ENCODE peak calls at places on chromosomes 3 and 15, in six cellular contexts. One of them, this sample, is unnamed.

GRCh38 chr3:32913790-32914446 is 37.5 kb upstream of the CCR4 start:
- DNase-seq in heart left ventricle: no peak
- DNase-seq in K562: no peak
- DNase-seq in upper lobe of right lung: peak; percentile 69
- DNase-seq in effector memory CD4-positive, alpha-beta T cell: no peak
- DNase-seq in left lung: peak; percentile 57
- DNase-seq in this sample: no peak

GRCh38 chr3:196198771-196199753 is 12.1 kb downstream of the ZDHHC19 start:
- DNase-seq in left lung: no peak
- DNase-seq in effector memory CD4-positive, alpha-beta T cell: no peak
- DNase-seq in heart left ventricle: no peak
- DNase-seq in K562: no peak
- DNase-seq in upper lobe of right lung: no peak
- DNase-seq in this sample: no peak

GRCh38 chr3:130894130-130894872 is 417 bp downstream of the ATP2C1 start:
- DNase-seq in effector memory CD4-positive, alpha-beta T cell: peak; percentile 38
- DNase-seq in left lung: peak; percentile 72
- DNase-seq in upper lobe of right lung: peak; percentile 82
- DNase-seq in K562: peak; percentile 49
- DNase-seq in heart left ventricle: peak; percentile 55
- DNase-seq in this sample: peak; percentile 47

GRCh38 chr15:59976480-59976879 is 27.6 kb upstream of the FOXB1 start:
- DNase-seq in upper lobe of right lung: no peak
- DNase-seq in effector memory CD4-positive, alpha-beta T cell: peak; percentile 54
- DNase-seq in left lung: no peak
- DNase-seq in K562: no peak
- DNase-seq in heart left ventricle: no peak
- DNase-seq in this sample: peak; percentile 54

GRCh38 chr3:77618686-77619085 is 578.8 kb downstream of the ROBO2 start:
- DNase-seq in heart left ventricle: no peak
- DNase-seq in K562: no peak
- DNase-seq in upper lobe of right lung: no peak
- DNase-seq in left lung: no peak
- DNase-seq in effector memory CD4-positive, alpha-beta T cell: no peak
- DNase-seq in this sample: no peak

GRCh38 chr3:155744091-155744625 is 713 bp downstream of the PLCH1 start:
- DNase-seq in K562: peak; percentile 79
- DNase-seq in upper lobe of right lung: peak; percentile 90
- DNase-seq in left lung: peak; percentile 61
- DNase-seq in effector memory CD4-positive, alpha-beta T cell: no peak
- DNase-seq in heart left ventricle: peak; percentile 55
- DNase-seq in this sample: peak; percentile 34

GRCh38 chr3:177357352-177358084 is 160.2 kb upstream of the TBL1XR1 start:
- DNase-seq in effector memory CD4-positive, alpha-beta T cell: no peak
- DNase-seq in upper lobe of right lung: no peak
- DNase-seq in heart left ventricle: peak; percentile 30
- DNase-seq in left lung: peak; percentile 42
- DNase-seq in K562: peak; percentile 84
- DNase-seq in this sample: no peak

GRCh38 chr3:123076112-123076495 is 9.3 kb downstream of the PDIA5 start:
- DNase-seq in heart left ventricle: no peak
- DNase-seq in K562: no peak
- DNase-seq in effector memory CD4-positive, alpha-beta T cell: no peak
- DNase-seq in left lung: no peak
- DNase-seq in upper lobe of right lung: no peak
- DNase-seq in this sample: no peak

GRCh38 chr15:95175914-95176658 is 944.7 kb downstream of the MCTP2 start:
- DNase-seq in effector memory CD4-positive, alpha-beta T cell: no peak
- DNase-seq in upper lobe of right lung: no peak
- DNase-seq in left lung: no peak
- DNase-seq in heart left ventricle: no peak
- DNase-seq in K562: no peak
- DNase-seq in this sample: no peak

GRCh38 chr15:69526086-69526485 is 73.5 kb downstream of the RPLP1 start:
- DNase-seq in effector memory CD4-positive, alpha-beta T cell: no peak
- DNase-seq in left lung: no peak
- DNase-seq in K562: no peak
- DNase-seq in heart left ventricle: peak; percentile 54
- DNase-seq in upper lobe of right lung: no peak
- DNase-seq in this sample: no peak

GRCh38 chr3:115986555-115987207 is 363.4 kb downstream of the GAP43 start:
- DNase-seq in upper lobe of right lung: no peak
- DNase-seq in K562: peak; percentile 58
- DNase-seq in left lung: no peak
- DNase-seq in heart left ventricle: no peak
- DNase-seq in effector memory CD4-positive, alpha-beta T cell: no peak
- DNase-seq in this sample: no peak

GRCh38 chr3:184619348-184619747 is 57.8 kb downstream of the EPHB3 start:
- DNase-seq in effector memory CD4-positive, alpha-beta T cell: no peak
- DNase-seq in left lung: no peak
- DNase-seq in K562: no peak
- DNase-seq in heart left ventricle: no peak
- DNase-seq in upper lobe of right lung: peak; percentile 18
- DNase-seq in this sample: peak; percentile 43

GRCh38 chr15:32732574-32733157 is 14.9 kb downstream of the GREM1 start:
- DNase-seq in effector memory CD4-positive, alpha-beta T cell: no peak
- DNase-seq in left lung: no peak
- DNase-seq in upper lobe of right lung: no peak
- DNase-seq in K562: no peak
- DNase-seq in heart left ventricle: no peak
- DNase-seq in this sample: no peak

GRCh38 chr3:188979669-188980311 is 192.0 kb upstream of the TPRG1 start:
- DNase-seq in K562: no peak
- DNase-seq in effector memory CD4-positive, alpha-beta T cell: no peak
- DNase-seq in heart left ventricle: no peak
- DNase-seq in upper lobe of right lung: no peak
- DNase-seq in left lung: no peak
- DNase-seq in this sample: no peak

GRCh38 chr3:7950890-7951289 is 550.7 kb upstream of the LMCD1 start:
- DNase-seq in upper lobe of right lung: no peak
- DNase-seq in heart left ventricle: no peak
- DNase-seq in left lung: no peak
- DNase-seq in K562: no peak
- DNase-seq in effector memory CD4-positive, alpha-beta T cell: no peak
- DNase-seq in this sample: no peak

GRCh38 chr15:100703032-100703578 is 100.7 kb downstream of the ASB7 start:
- DNase-seq in heart left ventricle: no peak
- DNase-seq in upper lobe of right lung: peak; percentile 10
- DNase-seq in effector memory CD4-positive, alpha-beta T cell: no peak
- DNase-seq in left lung: no peak
- DNase-seq in K562: peak; percentile 73
- DNase-seq in this sample: no peak

GRCh38 chr15:60469893-60470641 is 8.9 kb downstream of the ICE2 start:
- DNase-seq in upper lobe of right lung: no peak
- DNase-seq in left lung: no peak
- DNase-seq in K562: no peak
- DNase-seq in effector memory CD4-positive, alpha-beta T cell: no peak
- DNase-seq in heart left ventricle: no peak
- DNase-seq in this sample: no peak

GRCh38 chr3:179324270-179324754 is 1.5 kb downstream of the ZNF639 start:
- DNase-seq in K562: peak; percentile 27
- DNase-seq in left lung: no peak
- DNase-seq in effector memory CD4-positive, alpha-beta T cell: no peak
- DNase-seq in heart left ventricle: no peak
- DNase-seq in upper lobe of right lung: no peak
- DNase-seq in this sample: no peak

GRCh38 chr3:99753268-99753975 is 64.2 kb upstream of the CMSS1 start:
- DNase-seq in K562: peak; percentile 5
- DNase-seq in upper lobe of right lung: no peak
- DNase-seq in effector memory CD4-positive, alpha-beta T cell: no peak
- DNase-seq in left lung: no peak
- DNase-seq in heart left ventricle: peak; percentile 27
- DNase-seq in this sample: no peak

GRCh38 chr3:197466586-197467399 is 89.0 kb downstream of the BDH1 start:
- DNase-seq in effector memory CD4-positive, alpha-beta T cell: no peak
- DNase-seq in heart left ventricle: no peak
- DNase-seq in K562: no peak
- DNase-seq in upper lobe of right lung: peak; percentile 36
- DNase-seq in left lung: no peak
- DNase-seq in this sample: no peak

GRCh38 chr15:70172124-70172523 is 74.4 kb upstream of the TLE3 start:
- DNase-seq in upper lobe of right lung: peak; percentile 36
- DNase-seq in heart left ventricle: no peak
- DNase-seq in left lung: no peak
- DNase-seq in effector memory CD4-positive, alpha-beta T cell: no peak
- DNase-seq in K562: no peak
- DNase-seq in this sample: no peak

GRCh38 chr3:44105571-44105970 is 136.1 kb upstream of the TOPAZ1 start:
- DNase-seq in upper lobe of right lung: no peak
- DNase-seq in heart left ventricle: no peak
- DNase-seq in effector memory CD4-positive, alpha-beta T cell: no peak
- DNase-seq in left lung: no peak
- DNase-seq in K562: no peak
- DNase-seq in this sample: no peak

GRCh38 chr15:43440721-43441281 is 52.2 kb downstream of the TP53BP1 start:
- DNase-seq in heart left ventricle: no peak
- DNase-seq in left lung: no peak
- DNase-seq in effector memory CD4-positive, alpha-beta T cell: no peak
- DNase-seq in upper lobe of right lung: no peak
- DNase-seq in K562: peak; percentile 55
- DNase-seq in this sample: no peak

GRCh38 chr3:136235545-136235944 is 14.6 kb upstream of the PCCB start:
- DNase-seq in left lung: no peak
- DNase-seq in heart left ventricle: no peak
- DNase-seq in K562: no peak
- DNase-seq in effector memory CD4-positive, alpha-beta T cell: no peak
- DNase-seq in upper lobe of right lung: no peak
- DNase-seq in this sample: no peak

GRCh38 chr15:81029416-81030367 is 29.0 kb downstream of the TLNRD1 start:
- DNase-seq in upper lobe of right lung: no peak
- DNase-seq in effector memory CD4-positive, alpha-beta T cell: no peak
- DNase-seq in left lung: no peak
- DNase-seq in heart left ventricle: no peak
- DNase-seq in K562: no peak
- DNase-seq in this sample: no peak

GRCh38 chr15:37891754-37892368 is 42.6 kb upstream of the TMCO5A start:
- DNase-seq in upper lobe of right lung: no peak
- DNase-seq in left lung: no peak
- DNase-seq in heart left ventricle: no peak
- DNase-seq in effector memory CD4-positive, alpha-beta T cell: no peak
- DNase-seq in K562: peak; percentile 7
- DNase-seq in this sample: no peak

GRCh38 chr15:39854161-39854560 is 65.9 kb downstream of the GPR176 start:
- DNase-seq in upper lobe of right lung: no peak
- DNase-seq in K562: no peak
- DNase-seq in left lung: no peak
- DNase-seq in heart left ventricle: no peak
- DNase-seq in effector memory CD4-positive, alpha-beta T cell: no peak
- DNase-seq in this sample: no peak

GRCh38 chr3:49279376-49279775 is 2.3 kb upstream of the C3orf62 start:
- DNase-seq in left lung: no peak
- DNase-seq in effector memory CD4-positive, alpha-beta T cell: no peak
- DNase-seq in upper lobe of right lung: no peak
- DNase-seq in heart left ventricle: no peak
- DNase-seq in K562: no peak
- DNase-seq in this sample: no peak

GRCh38 chr3:38471260-38471857 is 17.7 kb downstream of the ACVR2B start:
- DNase-seq in upper lobe of right lung: no peak
- DNase-seq in left lung: no peak
- DNase-seq in effector memory CD4-positive, alpha-beta T cell: no peak
- DNase-seq in heart left ventricle: no peak
- DNase-seq in K562: no peak
- DNase-seq in this sample: no peak

GRCh38 chr3:110789315-110789714 is 282.3 kb upstream of the NECTIN3 start:
- DNase-seq in heart left ventricle: no peak
- DNase-seq in left lung: no peak
- DNase-seq in K562: no peak
- DNase-seq in effector memory CD4-positive, alpha-beta T cell: no peak
- DNase-seq in upper lobe of right lung: no peak
- DNase-seq in this sample: no peak

GRCh38 chr3:14122301-14122700 is 2.4 kb downstream of the CHCHD4 start:
- DNase-seq in left lung: no peak
- DNase-seq in upper lobe of right lung: no peak
- DNase-seq in effector memory CD4-positive, alpha-beta T cell: no peak
- DNase-seq in K562: no peak
- DNase-seq in heart left ventricle: no peak
- DNase-seq in this sample: no peak
- H3K4me3 ChIP-seq in left lung: no peak overlapping the region
- H3K4me3 ChIP-seq in upper lobe of right lung: no peak overlapping the region
- H3K4me3 ChIP-seq in effector memory CD4-positive, alpha-beta T cell: no peak overlapping the region
- H3K4me3 ChIP-seq in K562: no peak overlapping the region
- H3K4me3 ChIP-seq in heart left ventricle: no peak overlapping the region
- H3K4me3 ChIP-seq in this sample: no peak overlapping the region

GRCh38 chr15:92902723-92903587 is 2.8 kb downstream of the CHD2 start:
- DNase-seq in left lung: no peak
- DNase-seq in heart left ventricle: no peak
- DNase-seq in upper lobe of right lung: no peak
- DNase-seq in effector memory CD4-positive, alpha-beta T cell: no peak
- DNase-seq in K562: no peak
- DNase-seq in this sample: no peak

GRCh38 chr15:92900712-92901052 is 558 bp downstream of the CHD2 start:
- DNase-seq in left lung: no peak
- DNase-seq in upper lobe of right lung: no peak
- DNase-seq in K562: no peak
- DNase-seq in heart left ventricle: no peak
- DNase-seq in effector memory CD4-positive, alpha-beta T cell: no peak
- DNase-seq in this sample: no peak

GRCh38 chr15:92902020-92902419 is 1.9 kb downstream of the CHD2 start:
- DNase-seq in effector memory CD4-positive, alpha-beta T cell: no peak
- DNase-seq in heart left ventricle: no peak
- DNase-seq in K562: no peak
- DNase-seq in upper lobe of right lung: no peak
- DNase-seq in left lung: no peak
- DNase-seq in this sample: no peak

GRCh38 chr15:92899910-92900711 is at the start of gene CHD2:
- DNase-seq in K562: peak; percentile 56
- DNase-seq in upper lobe of right lung: peak; percentile 75
- DNase-seq in left lung: peak; percentile 75
- DNase-seq in effector memory CD4-positive, alpha-beta T cell: peak; percentile 64
- DNase-seq in heart left ventricle: no peak
- DNase-seq in this sample: peak; percentile 83

GRCh38 chr15:92901053-92901761 is 1.1 kb downstream of the CHD2 start:
- DNase-seq in effector memory CD4-positive, alpha-beta T cell: no peak
- DNase-seq in K562: no peak
- DNase-seq in upper lobe of right lung: no peak
- DNase-seq in heart left ventricle: no peak
- DNase-seq in left lung: no peak
- DNase-seq in this sample: no peak
- H3K36me3 ChIP-seq in effector memory CD4-positive, alpha-beta T cell: peaks cover 15% of the 10 kb centered on the region
- H3K36me3 ChIP-seq in K562: peaks cover 59% of the 10 kb centered on the region
- H3K36me3 ChIP-seq in upper lobe of right lung: peaks cover 24% of the 10 kb centered on the region
- H3K36me3 ChIP-seq in heart left ventricle: peaks cover 24% of the 10 kb centered on the region
- H3K36me3 ChIP-seq in left lung: no peaks in the 10 kb centered on the region
- H3K36me3 ChIP-seq in this sample: peaks cover 4% of the 10 kb centered on the region

GRCh38 chr15:90209591-90209990 is 8.5 kb downstream of the SEMA4B start:
- DNase-seq in K562: no peak
- DNase-seq in upper lobe of right lung: no peak
- DNase-seq in left lung: no peak
- DNase-seq in heart left ventricle: no peak
- DNase-seq in effector memory CD4-positive, alpha-beta T cell: no peak
- DNase-seq in this sample: no peak
- H3K4me1 ChIP-seq in K562: peaks cover 39% of the 10 kb centered on the region
- H3K4me1 ChIP-seq in upper lobe of right lung: peaks cover 21% of the 10 kb centered on the region
- H3K4me1 ChIP-seq in left lung: peaks cover 27% of the 10 kb centered on the region
- H3K4me1 ChIP-seq in heart left ventricle: peaks cover 5% of the 10 kb centered on the region
- H3K4me1 ChIP-seq in effector memory CD4-positive, alpha-beta T cell: peaks cover 9% of the 10 kb centered on the region
- H3K4me1 ChIP-seq in this sample: no peaks in the 10 kb centered on the region

GRCh38 chr3:150083653-150084037 is 113.0 kb upstream of the PFN2 start:
- DNase-seq in upper lobe of right lung: no peak
- DNase-seq in effector memory CD4-positive, alpha-beta T cell: no peak
- DNase-seq in K562: no peak
- DNase-seq in left lung: peak; percentile 49
- DNase-seq in heart left ventricle: no peak
- DNase-seq in this sample: no peak
- H3K4me3 ChIP-seq in upper lobe of right lung: peak overlapping the region; percentile 19
- H3K4me3 ChIP-seq in effector memory CD4-positive, alpha-beta T cell: no peak overlapping the region
- H3K4me3 ChIP-seq in K562: no peak overlapping the region
- H3K4me3 ChIP-seq in left lung: no peak overlapping the region
- H3K4me3 ChIP-seq in heart left ventricle: no peak overlapping the region
- H3K4me3 ChIP-seq in this sample: no peak overlapping the region